ENCODE peak calls at places on chromosome 22, in five cellular contexts. N, L, M, F and R are unnamed samples.

GRCh38 chr22:38347181-38347943 is 30.1 kb upstream of the CSNK1E start:
- DNase-seq in N (no peak), L (no peak), M (no peak), F (no peak), R (no peak)

GRCh38 chr22:40817737-40818136 is 1.4 kb downstream of the SLC25A17 start:
- DNase-seq in N (no peak), L (no peak), M (no peak), F (no peak), R (no peak)

GRCh38 chr22:20444325-20444724 is 6.7 kb upstream of the SCARF2 start:
- DNase-seq in N (no peak), L (no peak), M (no peak), F (no peak), R (no peak)

GRCh38 chr22:20407829-20408228 is 13.9 kb downstream of the ZNF74 start:
- DNase-seq in N (no peak), L (no peak), M (no peak), F (no peak), R (no peak)

GRCh38 chr22:32695451-32695891 is 106.0 kb upstream of the TIMP3 start:
- DNase-seq in N (peak; percentile 60), L (no peak), M (peak; percentile 40), F (no peak), R (peak; percentile 65)

GRCh38 chr22:19974935-19975706 is 33.5 kb upstream of the TXNRD2 start:
- DNase-seq in N (peak; percentile 64), L (no peak), M (no peak), F (no peak), R (no peak)

GRCh38 chr22:36334081-36334831 is 53.5 kb downstream of the MYH9 start:
- DNase-seq in N (peak; percentile 69), L (no peak), M (no peak), F (peak; percentile 61), R (no peak)

GRCh38 chr22:41479671-41480396 is 10.9 kb downstream of the ACO2 start:
- DNase-seq in N (no peak), L (no peak), M (peak; percentile 68), F (no peak), R (peak; percentile 65)

GRCh38 chr22:17930455-17931313 is 93.7 kb downstream of the MICAL3 start:
- DNase-seq in N (no peak), L (no peak), M (no peak), F (no peak), R (no peak)

GRCh38 chr22:21074092-21074715 is 28.5 kb downstream of the LRRC74B start:
- DNase-seq in N (peak; percentile 90), L (no peak), M (peak; percentile 47), F (no peak), R (peak; percentile 10)

GRCh38 chr22:48867891-48868290 is 959.8 kb downstream of the BRD1 start:
- DNase-seq in N (no peak), L (no peak), M (no peak), F (peak; percentile 4), R (no peak)

GRCh38 chr22:35978889-35979288 is 49.7 kb downstream of the RBFOX2 start:
- DNase-seq in N (no peak), L (no peak), M (no peak), F (no peak), R (no peak)

GRCh38 chr22:37381489-37381888 is 45.8 kb downstream of the ELFN2 start:
- DNase-seq in N (no peak), L (no peak), M (no peak), F (no peak), R (no peak)

GRCh38 chr22:39611360-39611759 is 40.8 kb downstream of the CACNA1I start:
- DNase-seq in N (no peak), L (no peak), M (no peak), F (no peak), R (no peak)

GRCh38 chr22:23838686-23839468 is at the start of gene DERL3:
- DNase-seq in N (peak; percentile 99), L (peak; percentile 99), M (peak; percentile 97), F (peak; percentile 98), R (peak; percentile 93)

GRCh38 chr22:44979154-44979553 is 30.7 kb downstream of the PHF21B start:
- DNase-seq in N (no peak), L (no peak), M (no peak), F (no peak), R (no peak)

GRCh38 chr22:22952531-22953295 is 65.1 kb downstream of the IGLL5 start:
- DNase-seq in N (no peak), L (no peak), M (no peak), F (no peak), R (no peak)

GRCh38 chr22:46107753-46108563 is 42.4 kb upstream of the PPARA start:
- DNase-seq in N (no peak), L (no peak), M (no peak), F (no peak), R (no peak)

DNA sequence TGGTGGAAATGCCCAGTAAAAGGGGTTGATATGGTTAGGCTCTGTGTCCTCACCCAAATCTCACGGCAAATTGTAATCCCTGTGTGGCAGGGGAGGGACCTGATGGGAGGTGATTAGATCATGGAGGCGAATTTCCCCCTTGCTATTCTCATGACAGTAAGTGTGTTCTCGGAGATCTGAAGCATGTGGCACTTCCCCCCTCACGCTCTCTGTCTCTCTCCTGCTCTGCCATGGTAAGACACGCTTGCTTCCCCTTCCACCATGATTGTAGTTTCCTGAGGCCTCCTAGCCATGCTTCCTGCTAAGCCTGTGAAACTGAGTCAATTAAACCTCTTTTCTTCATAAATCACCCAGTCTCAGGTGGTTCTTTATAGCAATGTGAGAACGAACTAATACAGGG is 37.4 kb downstream of the PACSIN2 start:
- DNase-seq in N (no peak), L (no peak), M (no peak), F (no peak), R (no peak)
- H3K4me3 ChIP-seq in N (no peak overlapping the region), L (no peak overlapping the region), M (no peak overlapping the region), F (no peak overlapping the region), R (no peak overlapping the region)

GRCh38 chr22:27463121-27463520 is 338.4 kb downstream of the MN1 start:
- DNase-seq in N (no peak), L (no peak), M (no peak), F (no peak), R (no peak)
- H3K4me3 ChIP-seq in N (no peak overlapping the region), L (no peak overlapping the region), M (no peak overlapping the region), F (no peak overlapping the region), R (no peak overlapping the region)

GRCh38 chr22:47595122-47595521 is 832.7 kb downstream of the TBC1D22A start:
- DNase-seq in N (no peak), L (no peak), M (no peak), F (no peak), R (no peak)
- H3K4me3 ChIP-seq in N (no peak overlapping the region), L (no peak overlapping the region), M (no peak overlapping the region), F (no peak overlapping the region), R (no peak overlapping the region)

DNA sequence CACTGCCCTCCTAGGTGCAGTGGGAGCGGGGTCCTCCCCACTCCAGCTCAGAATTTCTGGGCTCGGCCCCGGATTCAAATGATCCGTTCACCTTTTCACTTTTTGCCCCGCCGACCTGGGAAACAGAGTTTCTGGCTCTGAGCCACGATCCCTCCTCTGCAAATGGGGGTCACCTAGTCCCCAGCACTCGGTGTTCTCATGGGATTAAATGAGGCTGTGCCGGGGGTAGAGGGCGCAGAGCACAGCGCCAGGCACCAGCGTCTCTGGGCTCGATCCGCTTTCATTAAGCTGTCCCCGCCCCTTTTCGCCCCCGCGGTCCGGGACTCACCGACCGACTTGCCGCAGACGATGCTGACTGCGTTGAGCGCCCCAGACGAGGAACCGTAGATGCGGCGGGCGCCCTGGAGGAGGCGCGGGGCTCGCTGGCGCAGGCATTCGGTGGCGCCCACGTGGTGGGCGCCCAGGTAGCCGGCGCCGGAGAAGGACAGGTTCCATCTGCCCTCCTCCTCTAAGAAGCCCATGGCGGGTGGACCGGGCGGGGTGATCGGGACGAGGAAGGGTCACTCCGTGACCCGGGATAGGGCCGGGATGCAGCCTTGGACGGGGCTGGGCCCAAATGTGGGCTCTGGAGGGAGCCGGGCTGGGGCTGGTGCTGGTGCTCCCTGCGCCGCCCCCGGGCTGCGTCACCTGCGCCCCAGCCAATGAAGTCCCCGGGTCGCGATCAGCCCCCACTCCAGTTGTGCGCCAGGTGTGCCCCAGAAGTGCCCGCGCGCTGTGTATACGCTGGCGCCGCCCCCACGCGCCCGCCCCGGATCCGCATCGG is at the start of gene PNPLA5:
- DNase-seq in N (peak; percentile 23), L (no peak), M (peak; percentile 36), F (no peak), R (no peak)
- H3K4me3 ChIP-seq in N (no peak within 1 kb of the TSS), L (no peak within 1 kb of the TSS), M (no peak within 1 kb of the TSS), F (peak within 1 kb of the TSS; percentile 7), R (peak within 1 kb of the TSS; percentile 22)